ENCODE peak calls at places on chromosomes 16 and 17, in eight cellular contexts. S is PC-3, I is heart right ventricle, M is transverse colon, Q is left lung, B is hepatocyte, L is fibroblast of lung, Y is keratinocyte. H is an unnamed sample.

GRCh38 chr17:52111182-52111581 is 47.3 kb downstream of the CA10 start:
- DNase-seq in S (no peak), M (no peak), B (no peak), Y (no peak), Q (no peak), I (no peak), L (no peak), H (no peak)

GRCh38 chr16:48003226-48003907 is 152.4 kb downstream of the ABCC12 start:
- DNase-seq in B (no peak), M (no peak), L (no peak), I (no peak), Q (no peak), S (no peak), Y (peak; percentile 92), H (no peak)

GRCh38 chr16:22004321-22004720 is 3.4 kb upstream of the PDZD9 start:
- DNase-seq in B (no peak), L (no peak), Q (no peak), S (no peak), I (no peak), M (no peak), Y (no peak), H (no peak)

GRCh38 chr17:31736855-31737625 is 122.0 kb downstream of the COPRS start:
- DNase-seq in Y (no peak), Q (no peak), I (no peak), L (no peak), S (no peak), B (no peak), M (no peak), H (no peak)

GRCh38 chr17:45977976-45978626 is 20.9 kb upstream of the STH start:
- DNase-seq in S (no peak), Q (no peak), B (no peak), I (no peak), M (no peak), Y (no peak), L (no peak), H (peak; percentile 25)

GRCh38 chr17:80558046-80558445 is 13.4 kb downstream of the RPTOR start:
- DNase-seq in S (no peak), Q (no peak), L (no peak), M (no peak), B (no peak), Y (no peak), I (no peak), H (no peak)

GRCh38 chr16:50688867-50689266 is 4.5 kb upstream of the NOD2 start:
- DNase-seq in Q (no peak), M (no peak), B (no peak), I (no peak), S (no peak), Y (no peak), L (no peak), H (no peak)

GRCh38 chr16:47477680-47478079 is 16.5 kb downstream of the PHKB start:
- DNase-seq in L (peak; percentile 46), M (no peak), I (no peak), S (peak; percentile 61), Y (no peak), B (no peak), Q (no peak), H (no peak)

GRCh38 chr17:65027305-65027704 is 29.2 kb downstream of the GNA13 start:
- DNase-seq in L (peak; percentile 69), B (peak; percentile 32), M (no peak), I (no peak), S (peak; percentile 96), Y (peak; percentile 32), Q (no peak), H (no peak)

GRCh38 chr16:30947533-30948086 is 1.3 kb upstream of the ORAI3 start:
- DNase-seq in Q (no peak), M (no peak), Y (no peak), S (no peak), L (no peak), B (peak; percentile 63), I (no peak), H (no peak)

GRCh38 chr16:47304563-47304962 is 156.3 kb downstream of the ITFG1 start:
- DNase-seq in Y (no peak), B (no peak), I (no peak), Q (no peak), L (no peak), M (no peak), S (no peak), H (no peak)

GRCh38 chr17:55575058-55575606 is 63.9 kb upstream of the SMIM36 start:
- DNase-seq in Y (no peak), M (no peak), B (no peak), Q (no peak), I (no peak), S (no peak), L (no peak), H (no peak)

GRCh38 chr17:37062036-37062435 is 113.3 kb downstream of the AATF start:
- DNase-seq in M (no peak), L (no peak), S (no peak), Y (no peak), I (no peak), B (no peak), Q (no peak), H (no peak)

GRCh38 chr17:80878876-80879722 is 112.5 kb upstream of the CHMP6 start:
- DNase-seq in Y (no peak), I (no peak), B (no peak), Q (peak; percentile 24), M (no peak), S (no peak), L (no peak), H (peak; percentile 63)

GRCh38 chr16:65728652-65729051 is 606.8 kb upstream of the CDH11 start:
- DNase-seq in Y (no peak), L (no peak), B (no peak), S (no peak), I (no peak), M (no peak), Q (no peak), H (no peak)

GRCh38 chr16:13099822-13100221 is 198.4 kb downstream of the SHISA9 start:
- DNase-seq in Q (no peak), S (no peak), L (no peak), M (no peak), Y (no peak), B (no peak), I (no peak), H (no peak)

GRCh38 chr17:62807812-62808575 is at the start of gene MARCHF10:
- DNase-seq in M (peak; percentile 16), L (no peak), S (peak; percentile 53), Y (no peak), B (peak; percentile 69), I (no peak), Q (peak; percentile 46), H (peak; percentile 75)

GRCh38 chr17:45121055-45121454 is 11.3 kb downstream of the PLCD3 start:
- DNase-seq in L (no peak), M (no peak), Y (no peak), S (no peak), Q (no peak), B (no peak), I (no peak), H (no peak)

GRCh38 chr16:19223235-19223847 is 55.3 kb downstream of the SYT17 start:
- DNase-seq in L (no peak), Q (no peak), Y (no peak), B (peak; percentile 33), I (no peak), S (peak; percentile 77), M (peak; percentile 78), H (no peak)

GRCh38 chr16:73023320-73023719 is 24.6 kb downstream of the ZFHX3 start:
- DNase-seq in L (no peak), M (no peak), B (no peak), Q (no peak), I (no peak), Y (no peak), S (no peak), H (no peak)

GRCh38 chr17:69608808-69609494 is 194.5 kb downstream of the MAP2K6 start:
- DNase-seq in Y (peak; percentile 21), L (peak; percentile 91), B (peak; percentile 43), M (no peak), Q (no peak), I (no peak), S (peak; percentile 83), H (no peak)

DNA sequence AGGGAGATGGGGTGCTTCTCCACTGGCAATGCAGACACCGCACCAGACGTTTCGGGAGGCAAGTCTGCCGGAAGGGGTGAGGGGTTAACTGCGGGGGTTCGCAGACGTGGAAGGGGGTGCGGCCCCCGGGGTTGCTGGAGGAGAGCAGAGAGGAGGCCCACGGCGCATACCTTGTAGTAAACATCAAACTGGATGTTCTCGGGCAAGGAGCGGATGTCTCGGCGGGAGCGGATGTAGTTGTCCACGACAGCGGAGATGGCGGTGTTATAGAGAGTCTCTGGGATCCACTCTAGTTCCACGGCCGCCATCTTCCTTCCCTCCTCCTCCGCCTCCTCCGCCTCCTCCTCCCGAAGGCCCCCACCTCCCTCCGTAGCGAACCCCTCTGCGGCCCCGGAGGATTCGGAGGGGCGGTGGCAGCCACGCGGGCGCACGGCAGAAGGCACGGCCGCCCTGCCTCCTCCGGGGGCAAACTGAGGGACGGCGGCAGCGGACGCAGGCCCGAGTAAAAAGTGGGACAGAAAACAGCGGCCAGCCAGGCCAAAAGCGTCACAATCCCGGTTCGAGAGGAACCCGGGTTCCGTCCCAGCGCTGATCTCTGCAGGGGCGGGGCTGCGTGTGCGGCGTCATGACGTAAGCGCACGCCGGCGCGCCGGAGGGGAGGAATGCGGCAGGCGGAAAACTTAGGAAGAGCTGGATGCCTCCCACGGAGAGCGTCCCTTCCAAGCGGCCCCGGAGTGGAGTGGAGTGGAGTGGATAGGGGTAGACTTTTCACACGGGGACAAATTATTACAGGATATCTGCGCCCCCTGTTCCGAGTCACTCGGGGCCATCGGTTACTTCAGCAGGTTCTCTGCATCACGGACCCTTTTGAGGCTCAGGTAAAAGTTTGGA is at the start of gene APPBP2:
- DNase-seq in Y (peak; percentile 19), Q (peak; percentile 86), M (peak; percentile 88), L (peak; percentile 88), B (peak; percentile 94), I (peak; percentile 88), S (peak; percentile 94), H (peak; percentile 94)
- TF ChIP-seq CTCF in Y (no peak), Q (no peak), M (no peak), L (no peak), B (no peak), I (no peak), S (no peak), H (no peak)

GRCh38 chr17:72538443-72538842 is 417.6 kb downstream of the SOX9 start:
- DNase-seq in S (no peak), L (no peak), M (no peak), I (no peak), Y (no peak), Q (no peak), B (no peak), H (no peak)
- H3K27ac ChIP-seq in S (no peak overlapping the region), L (no peak overlapping the region), M (no peak overlapping the region), I (no peak overlapping the region), Y (no peak overlapping the region), Q (no peak overlapping the region), B (no peak overlapping the region), H (no peak overlapping the region)

GRCh38 chr16:5604770-5605169 is 507.2 kb upstream of the EEF2KMT start:
- DNase-seq in I (no peak), Q (no peak), L (no peak), Y (no peak), M (no peak), S (peak; percentile 15), B (peak; percentile 48), H (no peak)
- TF ChIP-seq CTCF in I (no peak), Q (no peak), L (no peak), Y (no peak), M (peak; percentile 42), S (no peak), B (peak; percentile 48), H (no peak)

GRCh38 chr17:75036643-75037268 is 10.0 kb downstream of the ATP5PD start:
- DNase-seq in Q (peak; percentile 89), Y (peak; percentile 95), I (peak; percentile 86), L (peak; percentile 95), B (peak; percentile 38), S (peak; percentile 99), M (peak; percentile 90), H (peak; percentile 91)
- H3K27ac ChIP-seq in Q (peak overlapping the region; percentile 91), Y (peak overlapping the region; percentile 74), I (peak overlapping the region; percentile 87), L (peak overlapping the region; percentile 96), B (no peak overlapping the region), S (peak overlapping the region; percentile 87), M (peak overlapping the region; percentile 98), H (peak overlapping the region; percentile 87)

GRCh38 chr17:39527220-39527813 is 66.0 kb downstream of the CDK12 start:
- DNase-seq in B (no peak), I (no peak), Y (no peak), L (peak; percentile 15), Q (no peak), S (peak; percentile 19), M (no peak), H (no peak)
- TF ChIP-seq CTCF in B (peak; percentile 39), I (peak; percentile 58), Y (peak; percentile 52), L (peak; percentile 24), Q (peak; percentile 35), S (peak; percentile 55), M (peak; percentile 29), H (peak; percentile 49)